ENCODE peak calls at places on chromosomes 7 and 10, in six cellular contexts. L is GM10248, M is foreskin fibroblast, H is kidney, K is mucosa of descending colon, Y is keratinocyte. G is an unnamed sample.

GRCh38 chr7:3455826-3456444 is 154.9 kb downstream of the SDK1 start:
- DNase-seq in L (no peak), M (peak), H (no peak), K (no peak), Y (no peak), G (no peak)

GRCh38 chr10:70699659-70700174 is 27.4 kb downstream of the ADAMTS14 start:
- DNase-seq in L (no peak), M (no peak), H (no peak), K (no peak), Y (peak), G (no peak)

GRCh38 chr10:106734220-106734619 is 430.3 kb downstream of the SORCS1 start:
- DNase-seq in L (no peak), M (no peak), H (no peak), K (no peak), Y (no peak), G (no peak)

GRCh38 chr10:126569513-126570447 is 100.7 kb downstream of the C10orf90 start:
- DNase-seq in L (no peak), M (peak), H (no peak), K (no peak), Y (no peak), G (peak)

GRCh38 chr10:132142396-132143161 is 44.2 kb upstream of the DPYSL4 start:
- DNase-seq in L (peak), M (no peak), H (peak), K (peak), Y (no peak), G (no peak)

GRCh38 chr7:74185636-74186035 is 11.5 kb downstream of the EIF4H start:
- DNase-seq in L (no peak), M (no peak), H (no peak), K (no peak), Y (no peak), G (no peak)

GRCh38 chr10:77553966-77554365 is 83.6 kb downstream of the KCNMA1 start:
- DNase-seq in L (no peak), M (no peak), H (no peak), K (no peak), Y (no peak), G (no peak)

GRCh38 chr10:18325889-18326531 is 185.8 kb downstream of the CACNB2 start:
- DNase-seq in L (no peak), M (no peak), H (no peak), K (no peak), Y (no peak), G (no peak)

GRCh38 chr10:114855776-114856543 is 34.4 kb downstream of the FHIP2A start:
- DNase-seq in L (no peak), M (peak), H (no peak), K (no peak), Y (no peak), G (no peak)

GRCh38 chr7:105849122-105849855 is 27.1 kb downstream of the ATXN7L1 start:
- DNase-seq in L (no peak), M (no peak), H (no peak), K (no peak), Y (no peak), G (no peak)

GRCh38 chr10:95391570-95392249 is 100.9 kb upstream of the PDLIM1 start:
- DNase-seq in L (no peak), M (peak), H (peak), K (no peak), Y (no peak), G (no peak)
- TF ChIP-seq CTCF in L (no peak), M (no peak), H (no peak), K (no peak), Y (no peak), G (peak)

GRCh38 chr10:22335204-22335956 is 9.9 kb upstream of the SPAG6 start:
- DNase-seq in L (peak), M (peak), H (peak), K (peak), Y (no peak), G (no peak)
- TF ChIP-seq CTCF in L (no peak), M (no peak), H (no peak), K (no peak), Y (no peak), G (no peak)

GRCh38 chr7:65731562-65732035 is 141.3 kb upstream of the VKORC1L1 start:
- DNase-seq in L (peak), M (no peak), H (no peak), K (peak), Y (no peak), G (no peak)
- TF ChIP-seq CTCF in L (no peak), M (peak), H (peak), K (no peak), Y (peak), G (no peak)

DNA sequence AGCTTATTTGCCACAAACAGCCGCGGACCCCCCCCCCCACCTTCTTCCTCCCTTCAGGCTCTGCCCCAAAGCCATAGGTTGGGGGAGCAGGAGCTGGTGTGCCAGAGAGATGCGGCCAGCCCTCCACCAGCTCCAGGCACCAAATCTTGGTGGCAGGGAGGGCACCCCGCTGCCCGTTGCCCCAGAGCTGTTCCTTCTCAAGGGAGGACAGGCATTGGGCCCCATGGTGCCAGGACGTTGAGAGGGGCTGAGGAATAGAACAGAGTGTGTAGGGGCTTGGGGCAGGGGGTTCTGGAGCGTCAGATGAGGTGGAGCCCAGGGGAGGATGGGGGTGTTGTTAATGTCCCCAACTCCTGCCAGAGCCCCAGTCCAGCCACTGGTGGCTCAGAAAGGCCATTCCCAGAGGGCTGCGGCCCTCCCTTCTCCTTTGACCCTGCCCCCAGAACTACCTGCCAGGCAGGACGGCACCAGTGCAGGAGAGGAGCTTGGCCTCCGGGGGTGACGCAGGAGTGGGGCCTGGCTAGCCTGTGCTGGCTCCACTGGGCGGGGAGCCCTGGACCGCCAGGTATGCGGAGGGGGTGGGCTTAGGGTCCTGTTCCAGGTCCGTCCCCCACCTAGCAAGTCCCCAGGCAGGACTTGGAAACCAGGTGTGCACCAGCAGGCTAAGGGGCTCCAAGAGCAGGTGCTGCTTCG is 10.0 kb upstream of the SEC24C start:
- DNase-seq in L (no peak), M (no peak), H (peak), K (no peak), Y (no peak), G (no peak)
- TF ChIP-seq CTCF in L (no peak), M (no peak), H (no peak), K (no peak), Y (no peak), G (no peak)

DNA sequence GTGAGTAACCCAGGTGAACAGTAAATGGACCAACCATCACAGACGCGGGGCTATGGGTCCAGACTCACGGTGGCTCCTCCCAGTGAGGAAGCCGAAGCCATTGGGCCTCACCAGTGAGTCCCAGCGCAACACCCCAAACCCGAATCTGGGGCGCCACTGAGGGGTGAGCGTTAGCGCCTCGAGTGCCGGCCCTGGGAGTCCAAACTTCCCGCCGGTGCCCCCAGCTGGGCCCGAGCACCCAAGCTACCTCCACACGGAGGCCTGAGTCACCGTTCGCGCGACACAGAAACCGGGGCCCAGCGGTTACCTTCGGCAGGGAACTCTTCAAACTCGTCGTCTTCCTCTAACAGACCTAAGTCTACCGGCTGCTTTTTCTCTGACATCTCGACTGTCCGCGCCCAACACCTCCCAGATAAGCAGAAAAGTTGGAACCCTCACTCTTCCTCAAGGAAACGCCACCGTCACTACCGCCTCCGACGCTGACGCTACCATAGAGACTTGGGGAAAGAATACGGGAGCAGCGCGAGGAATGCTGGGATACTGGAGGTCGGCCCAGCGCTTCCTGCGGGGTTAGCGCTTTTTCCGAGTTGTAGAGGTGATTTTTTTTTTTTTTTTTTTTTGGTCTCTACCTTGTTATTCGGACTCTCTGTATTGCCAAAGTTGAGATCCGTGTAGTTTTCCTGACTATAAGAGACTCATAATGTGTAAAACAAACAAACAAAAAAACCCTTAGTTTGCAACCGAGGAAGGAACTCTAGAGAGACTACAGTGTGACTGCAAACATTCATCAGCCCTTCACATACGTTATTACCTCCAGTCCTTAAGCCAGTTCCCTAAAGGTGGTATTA is at the start of gene SEM1:
- DNase-seq in L (peak), M (peak), H (peak), K (peak), Y (no peak), G (peak)
- TF ChIP-seq CTCF in L (no peak), M (no peak), H (no peak), K (no peak), Y (no peak), G (no peak)

DNA sequence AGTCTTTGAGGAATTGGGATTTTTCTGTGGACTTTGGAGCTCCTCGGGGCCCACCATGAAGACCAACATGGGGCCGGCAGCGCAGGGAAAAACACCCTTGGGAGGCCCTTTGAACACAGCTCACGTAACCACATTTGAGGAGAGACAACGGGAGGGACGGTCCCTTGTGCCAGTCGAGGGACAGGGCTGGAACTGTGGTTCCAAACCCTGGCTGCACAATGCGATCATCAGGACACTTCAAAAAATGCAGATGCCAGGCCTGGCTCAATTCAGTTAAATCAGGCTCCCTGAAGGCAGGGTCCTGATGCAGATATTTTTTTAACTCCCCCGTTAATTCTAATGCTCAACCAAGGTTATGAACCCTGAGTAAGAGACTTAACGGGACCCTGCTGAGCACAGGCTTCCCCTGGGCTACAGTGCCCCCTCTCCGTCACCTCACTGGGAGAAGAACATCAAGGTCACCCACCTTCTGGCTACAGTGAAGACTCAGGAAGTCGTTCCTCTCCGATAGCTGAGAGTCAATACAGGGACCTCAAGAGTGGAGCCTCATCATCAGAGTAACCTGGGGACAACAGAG is 30.4 kb downstream of the LYZL1 start:
- DNase-seq in L (no peak), M (no peak), H (no peak), K (no peak), Y (no peak), G (no peak)
- TF ChIP-seq CTCF in L (no peak), M (no peak), H (no peak), K (no peak), Y (no peak), G (no peak)